ENCODE peak calls at places on chromosome 17, in nine cellular contexts. K is AG09309; A is ELF-1; U is sciatic nerve; W is astrocyte of the spinal cord; N is stimulated activated effector memory CD8-positive, alpha-beta T cell treated with anti-CD3 and anti-CD28 coated beads, Interleukin-12 subunit alpha, Interleukin-12 subunit beta, amount 100 ng/mL, for 72 hours; H is stimulated activated CD8-positive, alpha-beta memory T cell treated with anti-CD3 and anti-CD28 coated beads, Interleukin-7, amount 100 ng/mL, for 1 hour; V is activated T-cell treated with anti-CD3 and anti-CD28 coated beads for 48 hours; F is DMS53. I is an unnamed sample.

GRCh38 chr17:45425125-45425983 is 7.3 kb downstream of the ARHGAP27 start:
- DNase-seq in V (no peak), A (peak; percentile 92), K (peak; percentile 10), U (no peak), W (peak; percentile 68), H (no peak), N (no peak), F (peak; percentile 98), I (no peak)

GRCh38 chr17:14303343-14304221 is 2.7 kb downstream of the HS3ST3B1 start:
- DNase-seq in V (no peak), K (no peak), N (no peak), A (peak; percentile 67), F (no peak), H (no peak), W (peak; percentile 32), U (no peak), I (peak; percentile 38)

GRCh38 chr17:28686296-28686695 is 24.3 kb downstream of the SUPT6H start:
- DNase-seq in V (no peak), U (no peak), A (no peak), F (no peak), H (no peak), N (no peak), W (no peak), K (no peak), I (no peak)

GRCh38 chr17:60169921-60170817 is 20.4 kb downstream of the CA4 start:
- DNase-seq in A (no peak), F (no peak), U (peak; percentile 38), H (no peak), V (no peak), N (no peak), W (no peak), K (peak; percentile 18), I (no peak)

GRCh38 chr17:30267625-30268024 is 24.1 kb downstream of the BLMH start:
- DNase-seq in K (no peak), U (no peak), W (peak; percentile 9), V (no peak), H (no peak), F (no peak), N (no peak), A (no peak), I (no peak)

GRCh38 chr17:78736526-78737079 is 45.5 kb downstream of the CYTH1 start:
- DNase-seq in V (peak; percentile 51), W (no peak), U (peak; percentile 74), K (no peak), H (no peak), N (peak; percentile 77), A (peak; percentile 75), F (peak; percentile 94), I (no peak)

GRCh38 chr17:41919165-41919817 is 540 bp upstream of the ACLY start:
- DNase-seq in A (peak; percentile 90), N (no peak), H (no peak), V (no peak), U (peak; percentile 80), W (no peak), K (peak; percentile 25), F (peak; percentile 74), I (no peak)

GRCh38 chr17:49887744-49888360 is 40.0 kb upstream of the TAC4 start:
- DNase-seq in H (no peak), F (no peak), N (no peak), A (no peak), V (no peak), U (no peak), W (no peak), K (no peak), I (no peak)

GRCh38 chr17:76791053-76791980 is 53.4 kb downstream of the MFSD11 start:
- DNase-seq in N (no peak), F (peak; percentile 70), U (no peak), K (no peak), W (peak; percentile 83), A (no peak), V (peak; percentile 19), H (no peak), I (peak; percentile 12)